ENCODE peak calls at places on chromosome 14, in five cellular contexts. F is AG04450, Z is HT1080, K is activated T-cell treated with anti-CD3 and anti-CD28 coated beads for 1 hour, M is HTR-8/SVneo. B is an unnamed sample.

GRCh38 chr14:57725399-57726077 is 140.4 kb downstream of the SLC35F4 start:
- DNase-seq in F (no peak), Z (peak; percentile 96), K (no peak), M (no peak), B (no peak)

GRCh38 chr14:33516898-33517436 is 433.9 kb downstream of the EGLN3 start:
- DNase-seq in F (no peak), Z (peak; percentile 11), K (no peak), M (no peak), B (no peak)

GRCh38 chr14:38135096-38135495 is 72.6 kb upstream of the SSTR1 start:
- DNase-seq in F (no peak), Z (no peak), K (no peak), M (no peak), B (no peak)

GRCh38 chr14:105999361-106000028 is 473.1 kb downstream of the TMEM121 start:
- DNase-seq in F (no peak), Z (peak; percentile 48), K (no peak), M (no peak), B (peak; percentile 65)

GRCh38 chr14:69154779-69155178 is 1.9 kb upstream of the DCAF5 start:
- DNase-seq in F (no peak), Z (no peak), K (no peak), M (no peak), B (no peak)

GRCh38 chr14:105528197-105528858 is 1.9 kb downstream of the TMEM121 start:
- DNase-seq in F (peak; percentile 8), Z (peak; percentile 55), K (peak; percentile 73), M (peak; percentile 84), B (peak; percentile 72)

GRCh38 chr14:98721061-98721460 is 550.9 kb downstream of the BCL11B start:
- DNase-seq in F (no peak), Z (no peak), K (no peak), M (no peak), B (no peak)

GRCh38 chr14:51485733-51486132 is 166.0 kb upstream of the FRMD6 start:
- DNase-seq in F (no peak), Z (no peak), K (no peak), M (no peak), B (no peak)

GRCh38 chr14:97824218-97824617 is 1027.0 kb downstream of the VRK1 start:
- DNase-seq in F (no peak), Z (peak; percentile 11), K (no peak), M (no peak), B (no peak)

GRCh38 chr14:26282578-26282977 is 315.3 kb downstream of the NOVA1 start:
- DNase-seq in F (no peak), Z (no peak), K (no peak), M (no peak), B (no peak)

GRCh38 chr14:95062946-95063345 is 94.4 kb downstream of the DICER1 start:
- DNase-seq in F (no peak), Z (no peak), K (no peak), M (no peak), B (no peak)

GRCh38 chr14:66070542-66071319 is 415.4 kb upstream of the CCDC196 start:
- DNase-seq in F (no peak), Z (peak; percentile 31), K (peak; percentile 76), M (peak; percentile 94), B (peak; percentile 65)

GRCh38 chr14:58755026-58755929 is 117.5 kb downstream of the DACT1 start:
- DNase-seq in F (no peak), Z (no peak), K (no peak), M (no peak), B (no peak)

GRCh38 chr14:90836692-90837063 is 20.4 kb upstream of the TTC7B start:
- DNase-seq in F (no peak), Z (no peak), K (no peak), M (no peak), B (no peak)

GRCh38 chr14:30620178-30620577 is 1.9 kb upstream of the SCFD1 start:
- DNase-seq in F (no peak), Z (peak; percentile 62), K (no peak), M (peak; percentile 67), B (no peak)

GRCh38 chr14:68513838-68514610 is 278.8 kb downstream of the ZFP36L1 start:
- DNase-seq in F (no peak), Z (no peak), K (no peak), M (no peak), B (peak; percentile 76)

GRCh38 chr14:37411079-37411735 is 183.8 kb downstream of the FOXA1 start:
- DNase-seq in F (no peak), Z (no peak), K (no peak), M (no peak), B (no peak)

GRCh38 chr14:102088012-102088792 is 1.4 kb upstream of the HSP90AA1 start:
- DNase-seq in F (no peak), Z (no peak), K (peak; percentile 34), M (no peak), B (peak; percentile 41)

GRCh38 chr14:103593577-103593976 is 30.8 kb downstream of the COA8 start:
- DNase-seq in F (no peak), Z (no peak), K (no peak), M (no peak), B (no peak)

GRCh38 chr14:104800600-104801283 is at the start of gene ZBTB42:
- DNase-seq in F (no peak), Z (peak; percentile 36), K (peak; percentile 59), M (no peak), B (peak; percentile 60)

GRCh38 chr14:58912287-58912686 is 274.5 kb downstream of the DACT1 start:
- DNase-seq in F (no peak), Z (no peak), K (no peak), M (no peak), B (no peak)